ENCODE peak calls at places on chromosomes 4 and X, in ten cellular contexts. E is nephron progenitor cell, X is GM12878, I is cardiac fibroblast, M is HCT116, P is body of pancreas, T is right atrium auricular region, A is heart left ventricle, O is GM23338, W is brain microvascular endothelial cell. N is an unnamed sample.

GRCh38 chr4:136336479-136336878 is 1195.8 kb downstream of the PCDH18 start:
- DNase-seq in T (no peak), W (no peak), M (no peak), A (no peak), I (no peak), O (no peak), P (no peak), X (no peak), E (no peak), N (no peak)

GRCh38 chr4:2685541-2685940 is 70.6 kb downstream of the TNIP2 start:
- DNase-seq in A (no peak), P (no peak), T (no peak), I (no peak), W (no peak), O (no peak), M (no peak), X (no peak), E (no peak), N (no peak)

GRCh38 chr4:176680668-176681067 is 112.1 kb downstream of the VEGFC start:
- DNase-seq in X (no peak), T (no peak), W (no peak), A (no peak), P (no peak), M (no peak), O (no peak), E (no peak), I (peak), N (no peak)

GRCh38 chr4:138107023-138107422 is 135.1 kb downstream of the SLC7A11 start:
- DNase-seq in E (no peak), X (no peak), I (no peak), O (no peak), A (no peak), M (no peak), W (no peak), P (no peak), T (no peak), N (no peak)

GRCh38 chrX:42615161-42615563 is 162.8 kb downstream of the PPP1R2C start:
- DNase-seq in A (peak), W (no peak), E (peak), I (no peak), T (no peak), P (peak), X (no peak), M (peak), O (peak), N (no peak)

GRCh38 chrX:48911407-48912182 is at the start of gene SLC35A2:
- DNase-seq in E (peak), P (peak), I (peak), X (no peak), O (peak), W (peak), M (peak), A (peak), T (peak), N (peak)

GRCh38 chrX:153539171-153539978 is 21.9 kb downstream of the ATP2B3 start:
- DNase-seq in M (peak), O (peak), W (peak), E (peak), A (peak), P (peak), X (no peak), I (peak), T (peak), N (peak)

GRCh38 chr4:162497564-162498167 is 333.9 kb upstream of the FSTL5 start:
- DNase-seq in O (peak), W (peak), I (peak), E (no peak), T (no peak), A (no peak), M (peak), P (no peak), X (no peak), N (no peak)

GRCh38 chr4:81565137-81565870 is 93.6 kb upstream of the RASGEF1B start:
- DNase-seq in E (peak), M (no peak), X (no peak), A (peak), T (peak), P (peak), O (no peak), I (peak), W (peak), N (peak)

GRCh38 chrX:103637604-103638338 is 9.0 kb downstream of the TCEAL1 start:
- DNase-seq in M (peak), O (no peak), A (no peak), X (no peak), P (no peak), T (no peak), W (no peak), E (no peak), I (no peak), N (no peak)

DNA sequence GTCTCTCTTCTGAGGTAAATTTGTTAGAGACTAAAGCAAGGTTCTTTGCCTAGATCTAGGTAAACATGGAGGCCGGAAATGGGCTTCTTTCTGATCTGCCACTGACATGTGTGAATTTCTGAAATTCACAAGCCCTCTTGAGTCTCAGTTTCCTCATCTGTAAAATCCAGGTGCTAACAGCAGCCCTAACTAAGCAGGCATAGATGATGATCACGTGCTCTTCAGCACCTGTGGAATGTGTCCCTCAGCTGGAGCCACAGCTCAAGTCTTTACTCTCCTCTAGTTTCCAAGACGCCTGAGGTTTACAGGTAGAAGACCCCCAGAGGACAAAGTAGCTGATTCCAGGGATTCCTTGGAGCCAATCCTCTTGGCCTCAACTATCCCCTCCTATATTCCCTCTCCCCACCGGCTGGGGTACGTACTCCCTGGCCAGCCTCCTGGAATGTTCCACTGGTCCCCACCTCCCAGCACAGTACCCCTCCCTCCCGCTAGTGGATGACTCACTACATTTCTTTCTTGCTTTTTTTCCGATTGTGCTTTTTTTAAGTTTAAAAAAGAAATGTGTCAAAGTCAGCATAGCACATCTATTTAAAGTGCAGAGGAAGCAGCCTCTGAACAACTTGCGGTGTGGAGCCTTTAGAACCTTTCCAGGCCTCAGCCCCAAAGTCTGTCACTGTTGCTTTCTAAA is 98.5 kb downstream of the PHKA2 start:
- DNase-seq in X (peak), O (peak), E (no peak), I (peak), P (no peak), T (no peak), W (no peak), A (no peak), M (no peak), N (no peak)
- TF ChIP-seq CTCF in X (no peak), O (no peak), E (no peak), I (no peak), P (no peak), T (no peak), W (no peak), A (no peak), M (no peak), N (no peak)

GRCh38 chrX:28697732-28698131 is 110.5 kb downstream of the IL1RAPL1 start:
- DNase-seq in O (no peak), T (no peak), W (no peak), M (no peak), A (no peak), X (no peak), I (no peak), E (no peak), P (no peak), N (no peak)

DNA sequence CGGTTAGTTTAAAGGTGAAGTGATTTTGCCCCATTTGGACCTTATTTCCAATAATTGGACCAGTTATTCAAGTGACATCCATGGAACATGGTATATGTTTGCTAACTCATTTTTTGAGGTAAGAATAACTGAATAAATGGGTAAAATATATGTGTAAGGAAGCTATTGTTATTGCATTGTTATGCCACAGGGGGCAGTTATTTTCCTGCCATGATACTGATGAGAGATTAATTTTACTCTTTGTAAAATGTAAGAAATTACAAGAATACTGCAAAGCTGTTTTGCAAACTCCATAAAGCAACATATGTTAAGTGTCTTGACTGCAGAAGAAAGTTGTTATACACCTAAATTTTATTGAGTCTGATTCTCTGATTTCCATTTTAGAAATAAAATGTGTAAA is 114.0 kb downstream of the IL1RAPL1 start:
- DNase-seq in T (no peak), M (no peak), E (no peak), P (no peak), I (no peak), X (no peak), W (no peak), O (no peak), A (no peak), N (no peak)
- TF ChIP-seq CTCF in T (no peak), M (no peak), E (no peak), P (no peak), I (peak), X (peak), W (no peak), O (no peak), A (no peak), N (no peak)

GRCh38 chrX:25523574-25523973 is 507.8 kb upstream of the ARX start:
- DNase-seq in I (peak), O (peak), X (no peak), E (peak), P (peak), M (peak), T (no peak), A (peak), W (peak), N (no peak)
- TF ChIP-seq CTCF in I (peak), O (peak), X (peak), E (peak), P (peak), M (peak), T (peak), A (peak), W (peak), N (peak)

GRCh38 chrX:149877157-149877556 is 3.8 kb upstream of the MAGEA8 start:
- DNase-seq in O (no peak), A (no peak), T (no peak), I (no peak), P (no peak), X (no peak), M (no peak), W (no peak), E (no peak), N (no peak)
- TF ChIP-seq CTCF in O (no peak), A (no peak), T (no peak), I (no peak), P (no peak), X (no peak), M (no peak), W (no peak), E (no peak), N (no peak)

GRCh38 chrX:125646195-125646594 is 326.5 kb downstream of the TEX13C start:
- DNase-seq in A (no peak), I (no peak), M (no peak), X (no peak), E (no peak), O (peak), W (no peak), P (no peak), T (no peak), N (no peak)
- TF ChIP-seq CTCF in A (no peak), I (peak), M (peak), X (peak), E (no peak), O (peak), W (no peak), P (no peak), T (peak), N (no peak)

GRCh38 chr4:173360587-173361221 is 10.1 kb upstream of the SAP30 start:
- DNase-seq in M (no peak), E (no peak), P (no peak), W (no peak), X (no peak), T (no peak), O (peak), A (no peak), I (peak), N (no peak)
- TF ChIP-seq CTCF in M (peak), E (peak), P (no peak), W (peak), X (peak), T (peak), O (peak), A (peak), I (peak), N (no peak)

DNA sequence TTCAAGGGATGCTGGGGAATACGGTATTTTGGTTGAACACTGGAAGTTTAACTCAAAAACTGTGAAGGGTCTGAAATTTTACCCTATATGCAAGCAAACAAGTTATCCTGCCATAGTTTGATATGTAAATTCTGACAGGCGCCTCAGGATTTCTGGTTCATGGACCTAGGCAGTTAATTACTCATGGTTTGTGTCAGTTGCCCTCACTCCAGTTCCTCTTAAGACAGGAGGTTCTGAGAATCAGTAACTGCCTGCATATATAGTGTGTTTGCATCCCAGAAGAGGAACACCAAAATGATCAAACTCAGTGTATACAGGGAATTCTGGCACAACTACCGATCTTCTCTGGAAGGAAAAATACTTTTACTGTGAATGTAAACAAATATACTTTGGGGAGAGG is 360.4 kb upstream of the NWD2 start:
- DNase-seq in M (no peak), I (no peak), E (no peak), X (no peak), A (no peak), P (no peak), W (no peak), T (no peak), O (no peak), N (no peak)
- TF ChIP-seq CTCF in M (no peak), I (no peak), E (no peak), X (no peak), A (no peak), P (no peak), W (no peak), T (no peak), O (no peak), N (no peak)

DNA sequence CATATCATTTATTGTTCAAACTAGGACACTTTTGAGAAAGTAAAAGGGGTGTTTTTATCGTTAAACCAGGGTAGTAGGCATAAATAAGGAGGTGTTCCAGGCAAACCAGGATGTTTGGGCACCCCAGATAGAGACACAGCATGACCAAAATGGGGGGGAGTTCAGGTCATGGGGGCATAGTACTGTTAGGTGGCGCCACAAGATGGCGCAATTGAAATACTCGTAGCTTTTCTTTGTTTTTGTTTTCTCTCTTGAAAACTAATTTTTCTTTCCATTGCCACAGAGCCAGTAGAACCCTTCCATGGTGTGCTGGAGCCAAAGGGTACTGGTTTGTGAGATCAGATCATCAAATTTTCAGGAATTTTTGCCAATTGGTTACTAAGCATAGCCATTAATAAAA is 283.4 kb downstream of the BCOR start:
- DNase-seq in E (no peak), A (no peak), I (peak), T (no peak), P (peak), M (peak), O (peak), W (no peak), X (no peak), N (peak)
- TF ChIP-seq CTCF in E (peak), A (peak), I (peak), T (peak), P (peak), M (peak), O (peak), W (peak), X (peak), N (peak)

DNA sequence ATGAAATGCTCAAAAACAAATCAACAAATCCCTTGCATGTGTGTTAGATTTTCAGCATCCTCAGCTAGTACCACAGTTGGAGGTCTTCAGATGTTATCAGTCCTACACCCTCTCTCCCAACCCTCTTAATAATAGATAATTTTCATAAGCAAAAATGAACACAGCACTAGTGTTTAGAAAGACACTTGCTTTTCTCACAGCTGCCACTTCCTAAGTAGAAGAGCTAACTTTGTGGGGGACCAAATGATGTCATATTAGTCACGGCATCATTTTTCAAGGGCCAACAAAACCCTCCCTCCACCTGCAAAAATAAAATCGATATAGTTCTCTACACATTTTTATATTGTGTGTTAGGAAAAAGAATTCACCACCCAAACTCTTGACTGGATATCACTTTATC is 163.5 kb upstream of the GYPA start:
- DNase-seq in O (no peak), E (no peak), W (no peak), P (no peak), T (no peak), M (no peak), X (no peak), I (no peak), A (no peak), N (no peak)
- TF ChIP-seq CTCF in O (no peak), E (no peak), W (no peak), P (no peak), T (no peak), M (no peak), X (no peak), I (no peak), A (no peak), N (no peak)

DNA sequence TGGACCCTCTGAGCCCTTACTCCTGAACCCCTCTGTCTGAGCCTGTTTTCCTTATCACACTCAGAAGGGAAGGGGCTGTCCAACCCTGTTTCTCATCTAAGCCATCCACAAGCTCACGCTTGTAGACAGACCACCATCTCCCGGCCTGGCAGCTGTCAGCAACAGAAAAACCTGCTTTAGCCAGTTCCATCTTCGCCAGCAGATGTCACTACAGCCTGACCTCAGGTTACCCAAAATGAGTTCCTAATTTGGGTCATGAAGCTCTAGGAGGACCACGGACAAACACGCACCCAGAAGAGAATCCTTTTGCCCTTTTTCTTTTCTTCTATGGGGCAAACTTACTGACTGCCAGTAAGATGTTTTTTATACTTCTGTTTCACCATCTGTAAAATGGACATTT is 445.4 kb downstream of the BCOR start:
- DNase-seq in E (no peak), M (peak), P (peak), A (no peak), O (peak), I (peak), T (no peak), W (no peak), X (no peak), N (peak)
- TF ChIP-seq CTCF in E (no peak), M (peak), P (peak), A (peak), O (peak), I (peak), T (peak), W (peak), X (peak), N (peak)